ENCODE peak calls at places on chromosomes 7 and 10, in six cellular contexts. J is AG04450, K is HFF-Myc, U is cardiac fibroblast, C is body of pancreas, E is cardiac muscle cell. P is an unnamed sample.

GRCh38 chr10:21687197-21687993 is 153.4 kb downstream of the MLLT10 start:
- DNase-seq in E (peak; percentile 39), J (no peak), K (no peak), C (no peak), U (no peak), P (no peak)

GRCh38 chr10:125216309-125216708 is 55.9 kb upstream of the CTBP2 start:
- DNase-seq in J (no peak), K (no peak), C (no peak), U (no peak), E (no peak), P (no peak)

GRCh38 chr7:28646371-28647075 is 234.2 kb downstream of the CREB5 start:
- DNase-seq in J (no peak), E (no peak), U (no peak), K (no peak), C (no peak), P (no peak)

GRCh38 chr10:103852189-103852711 is 3.1 kb downstream of the SH3PXD2A start:
- DNase-seq in C (no peak), E (peak; percentile 65), U (peak; percentile 70), J (no peak), K (no peak), P (no peak)

GRCh38 chr10:11145498-11145855 is 127.8 kb downstream of the CELF2 start:
- DNase-seq in J (no peak), C (no peak), U (peak; percentile 40), K (no peak), E (peak; percentile 29), P (no peak)

GRCh38 chr10:6216916-6217315 is 14.2 kb downstream of the PFKFB3 start:
- DNase-seq in C (no peak), J (no peak), E (no peak), U (no peak), K (no peak), P (no peak)

GRCh38 chr10:80171248-80171660 is 34.1 kb downstream of the ANXA11 start:
- DNase-seq in C (no peak), E (no peak), U (no peak), K (no peak), J (no peak), P (peak; percentile 87)

GRCh38 chr10:30155401-30155800 is 96.0 kb upstream of the JCAD start:
- DNase-seq in K (no peak), C (no peak), E (peak; percentile 12), U (no peak), J (no peak), P (no peak)

GRCh38 chr7:1412322-1413261 is 46.7 kb downstream of the MICALL2 start:
- DNase-seq in E (peak; percentile 87), J (peak; percentile 36), K (peak; percentile 29), C (peak; percentile 77), U (peak; percentile 86), P (peak; percentile 82)

GRCh38 chr10:73095479-73096021 is 1.1 kb downstream of the P4HA1 start:
- DNase-seq in J (peak; percentile 61), K (no peak), U (peak; percentile 90), C (peak; percentile 43), E (peak; percentile 91), P (peak; percentile 37)

GRCh38 chr10:122637371-122637770 is 62.3 kb downstream of the C10orf120 start:
- DNase-seq in C (peak; percentile 63), E (peak; percentile 5), J (no peak), U (no peak), K (no peak), P (no peak)

GRCh38 chr10:102384606-102385429 is 10.7 kb upstream of the NFKB2 start:
- DNase-seq in E (peak; percentile 79), C (no peak), U (peak; percentile 83), K (no peak), J (no peak), P (peak; percentile 54)

GRCh38 chr7:156659961-156660360 is 19.4 kb downstream of the RNF32 start:
- DNase-seq in J (no peak), C (no peak), K (no peak), U (no peak), E (no peak), P (peak; percentile 25)

GRCh38 chr10:88892223-88892967 is 12.3 kb downstream of the STAMBPL1 start:
- DNase-seq in U (no peak), E (peak; percentile 60), C (no peak), K (no peak), J (no peak), P (no peak)

DNA sequence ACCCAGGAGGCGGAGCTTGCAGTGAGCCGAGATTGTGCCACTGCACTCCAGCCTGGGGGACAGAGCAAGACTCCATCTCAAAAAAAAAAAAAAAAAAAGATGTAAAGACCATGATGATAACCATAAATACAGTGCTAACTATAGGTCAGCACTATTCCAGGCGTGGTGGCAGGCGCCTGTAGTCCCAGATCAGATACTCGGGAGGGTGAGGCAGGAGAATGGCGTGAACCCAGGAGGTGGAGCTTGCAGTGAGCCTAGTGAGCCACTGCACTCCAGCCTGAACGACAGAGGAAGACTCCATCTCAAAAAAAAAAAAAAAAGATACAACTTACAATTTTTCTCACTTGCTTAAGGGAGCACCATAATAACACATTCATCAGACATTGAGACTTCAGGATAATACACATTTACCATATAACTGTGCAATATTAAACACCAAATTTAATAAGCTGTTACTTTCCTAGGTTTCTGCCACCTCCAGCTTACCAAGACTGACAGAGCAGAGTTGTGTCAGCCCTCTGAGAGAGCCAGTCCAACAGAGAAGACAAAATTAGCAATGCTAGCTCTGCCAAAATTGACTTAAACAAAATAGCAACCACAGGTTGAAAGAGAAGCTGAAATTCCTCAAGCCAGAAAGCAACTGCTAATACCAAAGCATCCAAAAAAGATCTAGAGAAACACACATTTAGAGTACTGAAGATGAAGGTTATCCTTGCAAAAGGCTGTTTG is 8.2 kb downstream of the DNA2 start:
- DNase-seq in E (no peak), U (no peak), C (no peak), K (no peak), J (no peak), P (no peak)
- TF ChIP-seq CTCF in E (no peak), U (no peak), C (no peak), K (no peak), J (no peak), P (no peak)

DNA sequence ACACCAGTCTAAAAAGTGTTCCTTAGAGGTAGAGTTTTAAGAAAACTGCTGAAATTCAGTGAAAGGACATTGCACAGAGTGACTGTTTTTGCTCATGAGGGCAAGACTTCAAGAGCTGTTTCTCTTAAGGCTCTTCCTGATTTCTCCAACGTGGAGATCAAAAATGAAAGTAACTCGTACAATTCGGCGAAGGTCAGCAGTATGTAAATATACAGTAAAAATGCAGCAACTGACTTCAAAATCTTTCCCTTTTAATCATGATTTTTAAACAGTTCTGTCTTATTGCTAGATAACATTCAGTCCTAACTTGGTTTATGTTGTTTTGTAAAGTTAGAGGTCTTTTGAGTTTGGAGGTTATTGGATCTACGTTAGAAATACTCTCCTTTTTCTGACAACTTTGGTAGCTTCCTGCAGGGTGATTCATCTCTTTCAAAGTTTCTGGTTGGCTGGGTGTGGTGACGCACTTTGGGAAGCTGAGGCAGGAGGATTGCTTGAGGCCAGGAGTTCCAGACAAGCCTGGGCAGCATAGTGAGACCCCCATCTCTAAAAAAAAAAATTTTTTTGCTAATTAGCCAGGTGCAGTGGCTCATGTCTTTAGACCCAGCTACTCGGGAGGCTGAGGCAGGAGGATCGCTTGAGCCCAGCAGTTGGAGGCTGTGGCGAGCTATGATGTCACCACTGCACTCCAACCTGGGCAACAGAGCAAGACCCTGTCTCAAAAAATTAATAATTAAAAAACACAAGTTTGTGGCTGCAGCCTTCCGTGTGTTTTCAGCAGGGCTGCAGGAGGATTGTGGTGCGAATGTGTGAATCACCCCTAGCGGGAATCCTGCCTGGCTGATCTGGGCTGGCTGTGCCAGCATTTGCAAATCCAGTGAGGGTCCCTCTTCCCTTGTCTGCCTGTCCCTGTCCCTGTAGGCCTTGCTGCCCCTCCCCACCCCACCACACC is 29.2 kb upstream of the AP5Z1 start:
- DNase-seq in U (peak; percentile 77), K (peak; percentile 33), J (no peak), C (no peak), E (peak; percentile 74), P (peak; percentile 73)
- H3K4me3 ChIP-seq in U (no peak overlapping the region), K (peak overlapping the region; percentile 20), J (peak overlapping the region; percentile 47), C (no peak overlapping the region), E (no peak overlapping the region), P (peak overlapping the region; percentile 38)

DNA sequence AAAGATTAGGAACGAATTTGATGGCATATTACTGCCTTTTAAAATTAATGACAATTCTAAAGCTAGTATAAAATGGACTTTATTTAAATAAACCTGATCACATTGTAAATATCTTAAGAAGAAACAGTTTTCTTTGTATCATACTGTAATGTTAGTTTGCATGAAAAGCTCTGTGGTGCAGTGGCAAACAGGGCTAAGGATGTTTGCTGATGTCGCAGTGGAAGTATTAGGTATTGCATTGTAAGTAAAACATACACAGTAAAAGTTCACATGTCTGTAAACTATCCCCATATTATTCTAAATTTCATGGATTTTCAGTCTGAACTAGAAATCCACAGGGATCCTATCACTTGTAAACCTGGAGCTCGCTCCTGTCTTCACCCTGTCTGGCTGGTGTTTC is 252.6 kb upstream of the ZNF32 start:
- DNase-seq in J (no peak), C (no peak), K (no peak), E (peak; percentile 25), U (no peak), P (no peak)
- TF ChIP-seq CTCF in J (peak; percentile 48), C (no peak), K (no peak), E (peak; percentile 25), U (peak; percentile 35), P (no peak)

DNA sequence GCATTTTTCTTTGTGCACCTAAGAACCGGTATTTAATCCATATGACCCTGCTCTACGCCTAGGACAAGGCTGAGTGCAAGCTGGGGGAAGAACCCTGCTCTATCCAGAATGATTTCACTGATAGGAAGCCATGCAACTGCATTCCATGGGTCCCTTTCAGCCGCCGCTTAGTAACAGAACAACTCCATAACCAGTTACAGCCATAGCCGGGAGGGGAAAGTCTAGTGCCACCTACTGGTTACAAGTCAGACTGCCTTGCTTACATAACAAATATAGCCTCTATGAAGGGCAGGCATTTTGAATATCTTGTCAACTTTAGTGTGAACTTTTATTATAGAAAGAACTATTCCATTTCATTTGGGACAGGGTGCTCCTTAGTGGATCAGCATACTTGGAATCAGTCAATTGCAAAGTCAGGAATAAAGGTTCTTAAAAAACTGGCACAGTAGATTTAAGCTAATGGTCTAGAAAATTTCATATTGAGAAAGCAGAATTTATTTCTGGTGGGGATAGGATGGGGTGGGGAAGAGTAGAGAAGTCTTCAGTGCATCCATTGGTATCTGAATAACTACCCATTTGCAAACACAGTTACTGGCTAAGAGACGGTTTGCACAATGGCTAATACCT is 521.7 kb downstream of the ADRA2A start:
- DNase-seq in J (no peak), C (peak; percentile 69), U (peak; percentile 63), E (peak; percentile 61), K (peak; percentile 9), P (peak; percentile 77)
- H3K4me3 ChIP-seq in J (no peak overlapping the region), C (no peak overlapping the region), U (no peak overlapping the region), E (no peak overlapping the region), K (no peak overlapping the region), P (no peak overlapping the region)

P was measured in epithelial cell of esophagus.